ENCODE peak calls at places on chromosome 20, in four cellular contexts. One of them, this sample, is unnamed.

GRCh38 chr20:1376007-1376406 is 16.8 kb downstream of the FKBP1A start:
- DNase-seq in amniotic stem cell: no peak
- DNase-seq in HEK293T: no peak
- DNase-seq in T follicular helper cell: no peak
- DNase-seq in this sample: no peak

GRCh38 chr20:2984028-2984501 is 59.4 kb upstream of the GNRH2 start:
- DNase-seq in T follicular helper cell: no peak
- DNase-seq in HEK293T: no peak
- DNase-seq in amniotic stem cell: no peak
- DNase-seq in this sample: no peak

GRCh38 chr20:37406010-37406998 is 60.4 kb downstream of the SRC start:
- DNase-seq in T follicular helper cell: no peak
- DNase-seq in HEK293T: peak
- DNase-seq in amniotic stem cell: no peak
- DNase-seq in this sample: no peak

GRCh38 chr20:62549029-62549428 is 73.2 kb upstream of the GATA5 start:
- DNase-seq in T follicular helper cell: no peak
- DNase-seq in HEK293T: no peak
- DNase-seq in amniotic stem cell: no peak
- DNase-seq in this sample: no peak

GRCh38 chr20:23520185-23520584 is 29.3 kb downstream of the CST8 start:
- DNase-seq in amniotic stem cell: no peak
- DNase-seq in T follicular helper cell: no peak
- DNase-seq in HEK293T: no peak
- DNase-seq in this sample: no peak

GRCh38 chr20:57693002-57693582 is 16.7 kb downstream of the PMEPA1 start:
- DNase-seq in T follicular helper cell: no peak
- DNase-seq in amniotic stem cell: no peak
- DNase-seq in HEK293T: no peak
- DNase-seq in this sample: no peak

GRCh38 chr20:63173552-63174191 is 42.3 kb downstream of the YTHDF1 start:
- DNase-seq in amniotic stem cell: no peak
- DNase-seq in HEK293T: no peak
- DNase-seq in T follicular helper cell: no peak
- DNase-seq in this sample: no peak

GRCh38 chr20:4095639-4096038 is 80.3 kb upstream of the RNF24 start:
- DNase-seq in HEK293T: no peak
- DNase-seq in amniotic stem cell: no peak
- DNase-seq in T follicular helper cell: no peak
- DNase-seq in this sample: no peak

GRCh38 chr20:33399924-33400323 is 1.4 kb downstream of the CDK5RAP1 start:
- DNase-seq in T follicular helper cell: no peak
- DNase-seq in amniotic stem cell: no peak
- DNase-seq in HEK293T: no peak
- DNase-seq in this sample: no peak

GRCh38 chr20:46767127-46767761 is 57.8 kb downstream of the SLC2A10 start:
- DNase-seq in T follicular helper cell: no peak
- DNase-seq in HEK293T: peak
- DNase-seq in amniotic stem cell: peak
- DNase-seq in this sample: no peak

GRCh38 chr20:39825524-39825923 is 863.4 kb downstream of the DHX35 start:
- DNase-seq in HEK293T: no peak
- DNase-seq in T follicular helper cell: no peak
- DNase-seq in amniotic stem cell: no peak
- DNase-seq in this sample: no peak

GRCh38 chr20:61254881-61255589 is 3.0 kb downstream of the CDH4 start:
- DNase-seq in amniotic stem cell: no peak
- DNase-seq in HEK293T: no peak
- DNase-seq in T follicular helper cell: no peak
- DNase-seq in this sample: no peak

GRCh38 chr20:2394411-2395055 is 13.8 kb downstream of the TGM6 start:
- DNase-seq in amniotic stem cell: no peak
- DNase-seq in T follicular helper cell: no peak
- DNase-seq in HEK293T: no peak
- DNase-seq in this sample: no peak

GRCh38 chr20:56748476-56749377 is 119.6 kb downstream of the TFAP2C start:
- DNase-seq in amniotic stem cell: no peak
- DNase-seq in HEK293T: no peak
- DNase-seq in T follicular helper cell: no peak
- DNase-seq in this sample: no peak

This sample was measured in memory B cell.